ENCODE peak calls at places on chromosomes 2 and 18, in six cellular contexts. Q is GM23338, B is PC-3, V is neural progenitor cell, E is OCI-LY7, M is hepatocyte. N is an unnamed sample. For H3K4me1, the result is how much of the 10 kb centered on the place peaks cover.

GRCh38 chr2:171794918-171795317 is 99.1 kb downstream of the SLC25A12 start:
- DNase-seq in Q (peak), B (no peak), V (peak), E (no peak), M (no peak), N (no peak)

GRCh38 chr2:151976945-151977353 is 121.9 kb downstream of the CACNB4 start:
- DNase-seq in Q (no peak), B (no peak), V (no peak), E (no peak), M (no peak), N (no peak)

GRCh38 chr2:240644859-240645301 is 19.6 kb downstream of the GPR35 start:
- DNase-seq in Q (no peak), B (no peak), V (no peak), E (no peak), M (no peak), N (no peak)

GRCh38 chr2:241190291-241190981 is 2.0 kb downstream of the ANO7 start:
- DNase-seq in Q (no peak), B (no peak), V (no peak), E (no peak), M (no peak), N (no peak)

GRCh38 chr2:147511491-147511948 is 333.3 kb upstream of the ACVR2A start:
- DNase-seq in Q (peak), B (no peak), V (no peak), E (no peak), M (peak), N (peak)

GRCh38 chr2:118672571-118673158 is 174.8 kb downstream of the EN1 start:
- DNase-seq in Q (no peak), B (no peak), V (no peak), E (no peak), M (peak), N (peak)

GRCh38 chr18:48948112-48949050 is 2.4 kb downstream of the SMAD7 start:
- DNase-seq in Q (peak), B (peak), V (peak), E (peak), M (peak), N (peak)

GRCh38 chr18:46156124-46156745 is 52.0 kb downstream of the HAUS1 start:
- DNase-seq in Q (no peak), B (no peak), V (no peak), E (no peak), M (no peak), N (no peak)

GRCh38 chr2:196601430-196602306 is 37.8 kb upstream of the CCDC150 start:
- DNase-seq in Q (peak), B (peak), V (no peak), E (no peak), M (peak), N (peak)

GRCh38 chr2:20650412-20650879 is 452 bp downstream of the HS1BP3 start:
- DNase-seq in Q (peak), B (peak), V (peak), E (peak), M (peak), N (peak)

GRCh38 chr2:56449449-56449860 is 265.7 kb downstream of the CCDC85A start:
- DNase-seq in Q (peak), B (no peak), V (peak), E (no peak), M (peak), N (no peak)

GRCh38 chr2:69628325-69629038 is 15.1 kb downstream of the AAK1 start:
- DNase-seq in Q (no peak), B (no peak), V (no peak), E (no peak), M (no peak), N (no peak)

GRCh38 chr2:121489284-121489683 is 41.4 kb upstream of the RNU4ATAC start:
- DNase-seq in Q (no peak), B (peak), V (no peak), E (no peak), M (no peak), N (no peak)

GRCh38 chr2:235523486-235524150 is 29.8 kb downstream of the AGAP1 start:
- DNase-seq in Q (no peak), B (no peak), V (no peak), E (no peak), M (no peak), N (no peak)

GRCh38 chr2:20314562-20315521 is 35.8 kb downstream of the PUM2 start:
- DNase-seq in Q (peak), B (peak), V (no peak), E (no peak), M (no peak), N (peak)

GRCh38 chr2:24050041-24050655 is 607 bp downstream of the FKBP1B start:
- DNase-seq in Q (peak), B (no peak), V (peak), E (no peak), M (peak), N (peak)

GRCh38 chr2:153487993-153488562 is 9.5 kb upstream of the RPRM start:
- DNase-seq in Q (no peak), B (no peak), V (peak), E (no peak), M (no peak), N (no peak)

GRCh38 chr2:63049291-63050185 is 1.1 kb upstream of the OTX1 start:
- DNase-seq in Q (peak), B (peak), V (peak), E (no peak), M (peak), N (peak)

GRCh38 chr18:44801796-44802195 is 121.1 kb downstream of the SETBP1 start:
- DNase-seq in Q (no peak), B (no peak), V (no peak), E (no peak), M (no peak), N (no peak)

GRCh38 chr2:207311316-207312005 is 145.7 kb upstream of the KLF7 start:
- DNase-seq in Q (no peak), B (peak), V (no peak), E (no peak), M (peak), N (peak)

GRCh38 chr2:42829556-42830510 is 37.5 kb upstream of the HAAO start:
- DNase-seq in Q (no peak), B (peak), V (no peak), E (no peak), M (no peak), N (peak)

GRCh38 chr2:160371251-160372009 is 122.2 kb downstream of the RBMS1 start:
- DNase-seq in Q (no peak), B (no peak), V (no peak), E (no peak), M (no peak), N (peak)

GRCh38 chr2:32711219-32711618 is 83.4 kb downstream of the TTC27 start:
- DNase-seq in Q (no peak), B (peak), V (no peak), E (no peak), M (no peak), N (peak)

GRCh38 chr18:55384551-55385275 is 203.3 kb downstream of the TCF4 start:
- DNase-seq in Q (peak), B (peak), V (peak), E (peak), M (no peak), N (peak)

GRCh38 chr2:233326500-233326899 is 18.9 kb downstream of the SAG start:
- DNase-seq in Q (no peak), B (no peak), V (no peak), E (no peak), M (no peak), N (no peak)

GRCh38 chr2:28810384-28811285 is at the start of gene SPDYA:
- DNase-seq in Q (peak), B (peak), V (peak), E (no peak), M (peak), N (peak)

GRCh38 chr2:18749912-18750526 is 160.7 kb upstream of the NT5C1B start:
- DNase-seq in Q (peak), B (peak), V (peak), E (peak), M (peak), N (peak)

GRCh38 chr18:39238951-39239350 is 1673.4 kb upstream of the CELF4 start:
- DNase-seq in Q (no peak), B (no peak), V (no peak), E (no peak), M (no peak), N (peak)

GRCh38 chr18:48308755-48309154 is 100.4 kb downstream of the ZBTB7C start:
- DNase-seq in Q (no peak), B (no peak), V (no peak), E (no peak), M (no peak), N (no peak)

GRCh38 chr2:43219383-43220228 is 6.8 kb downstream of the ZFP36L2 start:
- DNase-seq in Q (peak), B (peak), V (peak), E (peak), M (peak), N (peak)

GRCh38 chr2:219331560-219332213 is 857 bp downstream of the RESP18 start:
- DNase-seq in Q (peak), B (no peak), V (peak), E (no peak), M (peak), N (peak)

DNA sequence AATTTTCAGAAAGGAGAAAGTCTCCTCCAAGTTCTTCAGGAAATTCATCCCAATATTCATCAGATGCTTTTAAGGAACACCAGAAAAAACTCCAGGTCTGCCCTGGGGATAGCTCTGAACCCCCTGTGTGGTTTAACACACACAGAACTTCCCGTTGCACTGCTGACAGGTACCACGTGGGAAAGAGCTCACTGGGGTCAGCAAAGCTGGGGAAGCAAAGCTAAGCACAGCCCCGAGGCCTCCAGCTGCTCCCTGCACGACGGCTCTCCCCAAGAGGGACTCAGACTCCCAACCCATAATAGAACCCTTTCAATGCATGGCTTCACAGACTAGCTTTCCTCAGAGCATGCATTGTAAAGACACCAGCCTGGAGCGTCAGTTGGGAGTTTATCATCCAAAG is 28.0 kb downstream of the ADI1 start:
- DNase-seq in Q (no peak), B (no peak), V (no peak), E (peak), M (no peak), N (no peak)
- H2AFZ ChIP-seq in Q (no peak), B (no peak), V (no peak), E (no peak), M (no peak), N (no peak)

GRCh38 chr2:181072486-181072885 is 92.1 kb downstream of the UBE2E3 start:
- DNase-seq in Q (no peak), B (no peak), V (no peak), E (no peak), M (no peak), N (peak)
- TF ChIP-seq EZH2phosphoT487 in Q (no peak), B (no peak), V (no peak), E (no peak), M (no peak), N (no peak)

GRCh38 chr2:176100547-176101140 is 1.0 kb downstream of the HOXD12 start:
- DNase-seq in Q (peak), B (no peak), V (no peak), E (no peak), M (no peak), N (no peak)

GRCh38 chr2:176103634-176104337 is 3.3 kb upstream of the HOXD11 start:
- DNase-seq in Q (peak), B (no peak), V (no peak), E (no peak), M (no peak), N (peak)

GRCh38 chr2:176101862-176102261 is 2.3 kb downstream of the HOXD12 start:
- DNase-seq in Q (peak), B (no peak), V (no peak), E (no peak), M (no peak), N (no peak)

GRCh38 chr2:176101216-176101845 is 1.7 kb downstream of the HOXD12 start:
- DNase-seq in Q (no peak), B (no peak), V (no peak), E (no peak), M (no peak), N (no peak)

GRCh38 chr2:176102309-176102866 is 2.8 kb downstream of the HOXD12 start:
- DNase-seq in Q (no peak), B (no peak), V (no peak), E (no peak), M (no peak), N (no peak)
- H3K4me1 ChIP-seq in Q (half or more), B (under half), V (under half), E (under half), M (under half), N (under half)

GRCh38 chr2:179675435-179675834 is 186.0 kb downstream of the ZNF385B start:
- DNase-seq in Q (no peak), B (peak), V (no peak), E (no peak), M (no peak), N (no peak)

GRCh38 chr2:179669196-179669595 is 192.2 kb downstream of the ZNF385B start:
- DNase-seq in Q (no peak), B (no peak), V (no peak), E (no peak), M (no peak), N (no peak)

GRCh38 chr2:179677148-179677688 is 184.2 kb downstream of the ZNF385B start:
- DNase-seq in Q (no peak), B (peak), V (no peak), E (peak), M (peak), N (peak)

GRCh38 chr2:179671314-179671713 is 190.1 kb downstream of the ZNF385B start:
- DNase-seq in Q (no peak), B (peak), V (no peak), E (no peak), M (no peak), N (peak)
- H2AFZ ChIP-seq in Q (no peak), B (no peak), V (no peak), E (no peak), M (no peak), N (no peak)

N was measured in GM23248.